ENCODE peak calls at places on chromosome 19, in nine cellular contexts. One of them, this sample, is unnamed.

GRCh38 chr19:12194827-12195500 is 32.1 kb downstream of the ZNF136 start:
- DNase-seq in Calu3: no peak
- DNase-seq in AG04449: no peak
- DNase-seq in GM20000: no peak
- DNase-seq in WTC11: peak
- DNase-seq in H1: no peak
- DNase-seq in AG10803: peak
- DNase-seq in colonic mucosa: peak
- DNase-seq in cardiac muscle cell: no peak
- DNase-seq in this sample: peak

GRCh38 chr19:17158584-17158983 is 56.6 kb upstream of the USE1 start:
- DNase-seq in Calu3: no peak
- DNase-seq in AG04449: no peak
- DNase-seq in GM20000: no peak
- DNase-seq in WTC11: no peak
- DNase-seq in H1: no peak
- DNase-seq in AG10803: no peak
- DNase-seq in colonic mucosa: no peak
- DNase-seq in cardiac muscle cell: no peak
- DNase-seq in this sample: no peak

GRCh38 chr19:33286899-33287298 is 15.4 kb downstream of the CEBPA start:
- DNase-seq in Calu3: no peak
- DNase-seq in AG04449: no peak
- DNase-seq in GM20000: no peak
- DNase-seq in WTC11: no peak
- DNase-seq in H1: no peak
- DNase-seq in AG10803: no peak
- DNase-seq in colonic mucosa: no peak
- DNase-seq in cardiac muscle cell: no peak
- DNase-seq in this sample: no peak

GRCh38 chr19:54341295-54341694 is 2.3 kb upstream of the LILRA4 start:
- DNase-seq in Calu3: no peak
- DNase-seq in AG04449: no peak
- DNase-seq in GM20000: no peak
- DNase-seq in WTC11: no peak
- DNase-seq in H1: no peak
- DNase-seq in AG10803: no peak
- DNase-seq in colonic mucosa: no peak
- DNase-seq in cardiac muscle cell: no peak
- DNase-seq in this sample: no peak

GRCh38 chr19:56508282-56508778 is 675 bp downstream of the ZNF471 start:
- DNase-seq in Calu3: no peak
- DNase-seq in AG04449: no peak
- DNase-seq in GM20000: no peak
- DNase-seq in WTC11: no peak
- DNase-seq in H1: no peak
- DNase-seq in AG10803: no peak
- DNase-seq in colonic mucosa: no peak
- DNase-seq in cardiac muscle cell: no peak
- DNase-seq in this sample: peak

GRCh38 chr19:45973564-45974338 is at the start of gene NOVA2:
- DNase-seq in Calu3: peak
- DNase-seq in AG04449: no peak
- DNase-seq in GM20000: peak
- DNase-seq in WTC11: peak
- DNase-seq in H1: peak
- DNase-seq in AG10803: peak
- DNase-seq in colonic mucosa: peak
- DNase-seq in cardiac muscle cell: peak
- DNase-seq in this sample: peak

GRCh38 chr19:42108527-42109389 is 23.5 kb downstream of the POU2F2 start:
- DNase-seq in Calu3: peak
- DNase-seq in AG04449: peak
- DNase-seq in GM20000: peak
- DNase-seq in WTC11: peak
- DNase-seq in H1: peak
- DNase-seq in AG10803: peak
- DNase-seq in colonic mucosa: peak
- DNase-seq in cardiac muscle cell: peak
- DNase-seq in this sample: peak

GRCh38 chr19:57512845-57513244 is 13.1 kb downstream of the ZNF773 start:
- DNase-seq in Calu3: peak
- DNase-seq in AG04449: no peak
- DNase-seq in GM20000: no peak
- DNase-seq in WTC11: no peak
- DNase-seq in H1: no peak
- DNase-seq in AG10803: peak
- DNase-seq in colonic mucosa: no peak
- DNase-seq in cardiac muscle cell: no peak
- DNase-seq in this sample: no peak

GRCh38 chr19:41696402-41697197 is 8.5 kb upstream of the CEACAM7 start:
- DNase-seq in Calu3: peak
- DNase-seq in AG04449: no peak
- DNase-seq in GM20000: no peak
- DNase-seq in WTC11: peak
- DNase-seq in H1: no peak
- DNase-seq in AG10803: no peak
- DNase-seq in colonic mucosa: peak
- DNase-seq in cardiac muscle cell: no peak
- DNase-seq in this sample: no peak

GRCh38 chr19:2615782-2616181 is 86.7 kb downstream of the GNG7 start:
- DNase-seq in Calu3: no peak
- DNase-seq in AG04449: no peak
- DNase-seq in GM20000: no peak
- DNase-seq in WTC11: no peak
- DNase-seq in H1: no peak
- DNase-seq in AG10803: no peak
- DNase-seq in colonic mucosa: no peak
- DNase-seq in cardiac muscle cell: no peak
- DNase-seq in this sample: no peak

GRCh38 chr19:45130888-45131615 is 29.7 kb downstream of the NKPD1 start:
- DNase-seq in Calu3: peak
- DNase-seq in AG04449: no peak
- DNase-seq in GM20000: no peak
- DNase-seq in WTC11: no peak
- DNase-seq in H1: no peak
- DNase-seq in AG10803: no peak
- DNase-seq in colonic mucosa: no peak
- DNase-seq in cardiac muscle cell: no peak
- DNase-seq in this sample: no peak

GRCh38 chr19:38742906-38743305 is 1.4 kb downstream of the CAPN12 start:
- DNase-seq in Calu3: no peak
- DNase-seq in AG04449: no peak
- DNase-seq in GM20000: no peak
- DNase-seq in WTC11: no peak
- DNase-seq in H1: no peak
- DNase-seq in AG10803: no peak
- DNase-seq in colonic mucosa: no peak
- DNase-seq in cardiac muscle cell: no peak
- DNase-seq in this sample: no peak

GRCh38 chr19:16899566-16900075 is 10.8 kb downstream of the F2RL3 start:
- DNase-seq in Calu3: peak
- DNase-seq in AG04449: no peak
- DNase-seq in GM20000: peak
- DNase-seq in WTC11: peak
- DNase-seq in H1: no peak
- DNase-seq in AG10803: peak
- DNase-seq in colonic mucosa: peak
- DNase-seq in cardiac muscle cell: peak
- DNase-seq in this sample: peak

GRCh38 chr19:33204136-33204973 is 10.2 kb downstream of the LRP3 start:
- DNase-seq in Calu3: no peak
- DNase-seq in AG04449: no peak
- DNase-seq in GM20000: no peak
- DNase-seq in WTC11: no peak
- DNase-seq in H1: no peak
- DNase-seq in AG10803: no peak
- DNase-seq in colonic mucosa: no peak
- DNase-seq in cardiac muscle cell: no peak
- DNase-seq in this sample: no peak

GRCh38 chr19:18291019-18291524 is 9.7 kb upstream of the JUND start:
- DNase-seq in Calu3: no peak
- DNase-seq in AG04449: no peak
- DNase-seq in GM20000: peak
- DNase-seq in WTC11: no peak
- DNase-seq in H1: no peak
- DNase-seq in AG10803: no peak
- DNase-seq in colonic mucosa: no peak
- DNase-seq in cardiac muscle cell: no peak
- DNase-seq in this sample: no peak

GRCh38 chr19:1219786-1220451 is 14.3 kb downstream of the STK11 start:
- DNase-seq in Calu3: no peak
- DNase-seq in AG04449: no peak
- DNase-seq in GM20000: no peak
- DNase-seq in WTC11: no peak
- DNase-seq in H1: no peak
- DNase-seq in AG10803: no peak
- DNase-seq in colonic mucosa: no peak
- DNase-seq in cardiac muscle cell: no peak
- DNase-seq in this sample: no peak

GRCh38 chr19:873084-874019 is 13.9 kb downstream of the CFD start:
- DNase-seq in Calu3: no peak
- DNase-seq in AG04449: no peak
- DNase-seq in GM20000: peak
- DNase-seq in WTC11: peak
- DNase-seq in H1: no peak
- DNase-seq in AG10803: peak
- DNase-seq in colonic mucosa: peak
- DNase-seq in cardiac muscle cell: peak
- DNase-seq in this sample: peak

GRCh38 chr19:5588441-5588840 is 20.7 kb upstream of the TINCR start:
- DNase-seq in Calu3: no peak
- DNase-seq in AG04449: no peak
- DNase-seq in GM20000: no peak
- DNase-seq in WTC11: no peak
- DNase-seq in H1: no peak
- DNase-seq in AG10803: peak
- DNase-seq in colonic mucosa: no peak
- DNase-seq in cardiac muscle cell: no peak
- DNase-seq in this sample: no peak

DNA sequence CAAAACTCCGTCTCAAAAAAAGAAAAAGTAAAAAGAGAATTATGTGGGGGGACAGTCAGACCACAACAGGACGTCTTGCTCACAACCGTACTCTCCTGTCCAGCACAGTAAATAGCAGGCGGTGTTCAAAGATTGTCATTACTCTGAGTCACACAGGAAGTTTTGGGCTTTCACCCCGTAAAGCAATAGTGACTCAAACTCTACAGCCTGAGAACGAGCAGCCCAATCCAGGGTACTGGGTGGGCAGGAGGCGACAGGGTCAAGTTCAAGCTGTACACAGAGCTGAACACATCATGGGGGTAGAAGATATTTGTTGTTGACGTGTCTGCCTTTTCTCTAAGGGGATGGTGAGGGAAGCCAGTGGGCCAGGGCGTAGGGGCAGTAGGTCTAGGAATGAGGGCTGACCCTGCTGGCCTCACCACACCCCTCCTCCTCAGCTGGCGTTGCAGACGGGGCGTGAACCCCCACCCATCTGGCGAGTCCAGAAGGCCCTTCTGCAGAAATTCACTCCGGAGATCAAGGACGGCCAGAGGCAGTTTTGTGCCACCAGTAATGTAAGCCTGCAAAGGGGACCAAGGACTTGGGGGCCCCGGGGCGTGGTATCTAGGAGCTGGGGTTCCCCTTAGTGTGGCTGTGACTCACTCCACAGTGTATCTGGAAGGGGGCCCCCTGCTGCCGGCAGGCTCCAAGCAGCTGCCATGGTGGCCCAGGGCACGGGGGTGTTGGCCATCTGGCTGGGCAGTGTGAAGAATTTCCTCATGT is 23.3 kb downstream of the PRR12 start:
- DNase-seq in Calu3: no peak
- DNase-seq in AG04449: peak
- DNase-seq in GM20000: no peak
- DNase-seq in WTC11: no peak
- DNase-seq in H1: no peak
- DNase-seq in AG10803: peak
- DNase-seq in colonic mucosa: no peak
- DNase-seq in cardiac muscle cell: no peak
- DNase-seq in this sample: no peak
- TF ChIP-seq CTCF in Calu3: no peak
- TF ChIP-seq CTCF in AG04449: peak
- TF ChIP-seq CTCF in GM20000: no peak
- TF ChIP-seq CTCF in WTC11: no peak
- TF ChIP-seq CTCF in H1: no peak
- TF ChIP-seq CTCF in AG10803: no peak
- TF ChIP-seq CTCF in colonic mucosa: no peak
- TF ChIP-seq CTCF in cardiac muscle cell: peak
- TF ChIP-seq CTCF in this sample: no peak

GRCh38 chr19:8593931-8594330 is 16.6 kb downstream of the ADAMTS10 start:
- DNase-seq in Calu3: no peak
- DNase-seq in AG04449: no peak
- DNase-seq in GM20000: no peak
- DNase-seq in WTC11: no peak
- DNase-seq in H1: no peak
- DNase-seq in AG10803: no peak
- DNase-seq in colonic mucosa: no peak
- DNase-seq in cardiac muscle cell: no peak
- DNase-seq in this sample: no peak
- TF ChIP-seq CTCF in Calu3: no peak
- TF ChIP-seq CTCF in AG04449: no peak
- TF ChIP-seq CTCF in GM20000: no peak
- TF ChIP-seq CTCF in WTC11: no peak
- TF ChIP-seq CTCF in H1: peak
- TF ChIP-seq CTCF in AG10803: peak
- TF ChIP-seq CTCF in colonic mucosa: no peak
- TF ChIP-seq CTCF in cardiac muscle cell: peak
- TF ChIP-seq CTCF in this sample: no peak

DNA sequence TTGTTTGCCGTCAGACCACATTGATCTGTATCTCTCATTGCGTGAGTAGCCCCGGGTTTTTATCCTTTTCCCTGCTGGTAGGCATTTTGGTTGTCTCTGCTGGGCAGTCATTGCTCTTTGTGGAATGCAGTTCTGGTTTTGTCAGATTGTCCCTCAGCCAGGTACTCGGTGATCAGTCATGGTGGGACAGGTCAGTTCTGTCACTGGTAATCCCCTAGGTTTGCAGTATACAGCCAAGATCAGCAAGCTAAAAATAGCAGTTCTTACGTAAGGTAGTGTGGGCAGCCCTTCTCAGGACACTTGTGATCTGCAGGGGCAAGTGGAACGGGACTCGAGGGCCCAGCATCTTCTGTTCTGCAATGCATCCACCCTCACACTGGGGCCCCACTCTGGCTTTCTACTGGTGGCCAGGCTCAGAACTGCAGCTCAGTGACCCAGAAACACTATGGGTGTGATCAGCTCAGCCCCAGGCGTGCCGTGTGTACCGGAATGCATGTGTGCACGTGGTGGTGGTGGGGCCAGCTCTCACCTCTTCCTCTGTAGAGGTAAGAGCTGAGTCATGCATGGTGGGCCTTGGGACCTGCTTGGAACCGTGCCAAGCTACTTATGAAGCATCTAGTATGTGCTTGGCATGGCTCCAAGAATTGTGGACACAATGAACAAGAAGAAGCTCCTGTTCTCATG is 6.3 kb downstream of the PLEKHF1 start:
- DNase-seq in Calu3: peak
- DNase-seq in AG04449: no peak
- DNase-seq in GM20000: peak
- DNase-seq in WTC11: no peak
- DNase-seq in H1: no peak
- DNase-seq in AG10803: no peak
- DNase-seq in colonic mucosa: no peak
- DNase-seq in cardiac muscle cell: no peak
- DNase-seq in this sample: peak
- TF ChIP-seq CTCF in Calu3: peak
- TF ChIP-seq CTCF in AG04449: no peak
- TF ChIP-seq CTCF in GM20000: peak
- TF ChIP-seq CTCF in WTC11: no peak
- TF ChIP-seq CTCF in H1: peak
- TF ChIP-seq CTCF in AG10803: peak
- TF ChIP-seq CTCF in colonic mucosa: no peak
- TF ChIP-seq CTCF in cardiac muscle cell: peak
- TF ChIP-seq CTCF in this sample: peak

GRCh38 chr19:35055715-35056179 is 14.2 kb downstream of the HPN start:
- DNase-seq in Calu3: peak
- DNase-seq in AG04449: no peak
- DNase-seq in GM20000: no peak
- DNase-seq in WTC11: peak
- DNase-seq in H1: peak
- DNase-seq in AG10803: no peak
- DNase-seq in colonic mucosa: no peak
- DNase-seq in cardiac muscle cell: no peak
- DNase-seq in this sample: peak
- TF ChIP-seq CTCF in Calu3: peak
- TF ChIP-seq CTCF in AG04449: no peak
- TF ChIP-seq CTCF in GM20000: peak
- TF ChIP-seq CTCF in WTC11: peak
- TF ChIP-seq CTCF in H1: peak
- TF ChIP-seq CTCF in AG10803: no peak
- TF ChIP-seq CTCF in colonic mucosa: no peak
- TF ChIP-seq CTCF in cardiac muscle cell: no peak
- TF ChIP-seq CTCF in this sample: peak

This sample was measured in GM13976.